ENCODE peak calls at places on chromosome 11, in five cellular contexts. One of them, this sample, is unnamed.
A peak's percentile ranks its signal among the peaks of the same experiment; 100 is the strongest.

GRCh38 chr11:103354656-103355055 is 245.4 kb downstream of the DYNC2H1 start:
- DNase-seq in GM12865: no peak
- DNase-seq in PC-3: no peak
- DNase-seq in heart right ventricle: no peak
- DNase-seq in IMR-90: no peak
- DNase-seq in this sample: no peak

GRCh38 chr11:54558919-54559318 is 44.9 kb downstream of the OR4C46 start:
- DNase-seq in GM12865: no peak
- DNase-seq in PC-3: peak; percentile 4
- DNase-seq in heart right ventricle: no peak
- DNase-seq in IMR-90: no peak
- DNase-seq in this sample: no peak

GRCh38 chr11:76656571-76657081 is 13.9 kb downstream of the LRRC32 start:
- DNase-seq in GM12865: no peak
- DNase-seq in PC-3: no peak
- DNase-seq in heart right ventricle: no peak
- DNase-seq in IMR-90: no peak
- DNase-seq in this sample: peak; percentile 36

GRCh38 chr11:64299847-64300648 is at the start of gene CATSPERZ:
- DNase-seq in GM12865: no peak
- DNase-seq in PC-3: no peak
- DNase-seq in heart right ventricle: no peak
- DNase-seq in IMR-90: no peak
- DNase-seq in this sample: no peak

GRCh38 chr11:115528217-115528616 is 24.0 kb upstream of the CADM1 start:
- DNase-seq in GM12865: no peak
- DNase-seq in PC-3: no peak
- DNase-seq in heart right ventricle: no peak
- DNase-seq in IMR-90: no peak
- DNase-seq in this sample: no peak

GRCh38 chr11:94544582-94544831 is 786 bp downstream of the FUT4 start:
- DNase-seq in GM12865: no peak
- DNase-seq in PC-3: no peak
- DNase-seq in heart right ventricle: no peak
- DNase-seq in IMR-90: no peak
- DNase-seq in this sample: no peak

GRCh38 chr11:70423523-70424505 is 25.5 kb downstream of the CTTN start:
- DNase-seq in GM12865: peak; percentile 89
- DNase-seq in PC-3: peak; percentile 62
- DNase-seq in heart right ventricle: no peak
- DNase-seq in IMR-90: peak; percentile 91
- DNase-seq in this sample: peak; percentile 80

GRCh38 chr11:59801981-59802638 is 8.5 kb downstream of the MRPL16 start:
- DNase-seq in GM12865: no peak
- DNase-seq in PC-3: peak; percentile 53
- DNase-seq in heart right ventricle: no peak
- DNase-seq in IMR-90: peak; percentile 36
- DNase-seq in this sample: no peak

GRCh38 chr11:3160252-3161031 is 4.7 kb downstream of the OSBPL5 start:
- DNase-seq in GM12865: peak; percentile 18
- DNase-seq in PC-3: no peak
- DNase-seq in heart right ventricle: peak; percentile 87
- DNase-seq in IMR-90: peak; percentile 92
- DNase-seq in this sample: no peak

GRCh38 chr11:111878385-111878765 is 590 bp downstream of the FDXACB1 start:
- DNase-seq in GM12865: no peak
- DNase-seq in PC-3: peak; percentile 45
- DNase-seq in heart right ventricle: no peak
- DNase-seq in IMR-90: peak; percentile 5
- DNase-seq in this sample: no peak

GRCh38 chr11:32497951-32498350 is 62.6 kb upstream of the WT1 start:
- DNase-seq in GM12865: no peak
- DNase-seq in PC-3: no peak
- DNase-seq in heart right ventricle: no peak
- DNase-seq in IMR-90: no peak
- DNase-seq in this sample: no peak

GRCh38 chr11:3637201-3637600 is 4.6 kb downstream of the ART5 start:
- DNase-seq in GM12865: no peak
- DNase-seq in PC-3: no peak
- DNase-seq in heart right ventricle: no peak
- DNase-seq in IMR-90: no peak
- DNase-seq in this sample: no peak

GRCh38 chr11:76288166-76288978 is 82.1 kb upstream of the WNT11 start:
- DNase-seq in GM12865: peak; percentile 37
- DNase-seq in PC-3: no peak
- DNase-seq in heart right ventricle: no peak
- DNase-seq in IMR-90: no peak
- DNase-seq in this sample: no peak

GRCh38 chr11:23021287-23021863 is 161.1 kb upstream of the CCDC179 start:
- DNase-seq in GM12865: peak; percentile 21
- DNase-seq in PC-3: peak; percentile 56
- DNase-seq in heart right ventricle: no peak
- DNase-seq in IMR-90: peak; percentile 51
- DNase-seq in this sample: peak; percentile 30

GRCh38 chr11:17822021-17822781 is 87.6 kb downstream of the KCNC1 start:
- DNase-seq in GM12865: no peak
- DNase-seq in PC-3: no peak
- DNase-seq in heart right ventricle: no peak
- DNase-seq in IMR-90: peak; percentile 82
- DNase-seq in this sample: no peak

GRCh38 chr11:57387284-57388030 is 3.0 kb downstream of the PRG2 start:
- DNase-seq in GM12865: no peak
- DNase-seq in PC-3: peak; percentile 39
- DNase-seq in heart right ventricle: peak; percentile 47
- DNase-seq in IMR-90: no peak
- DNase-seq in this sample: no peak

GRCh38 chr11:1760351-1761109 is 3.2 kb downstream of the CTSD start:
- DNase-seq in GM12865: no peak
- DNase-seq in PC-3: peak; percentile 3
- DNase-seq in heart right ventricle: peak; percentile 89
- DNase-seq in IMR-90: peak; percentile 52
- DNase-seq in this sample: no peak

GRCh38 chr11:7439921-7440320 is 45.4 kb upstream of the OLFML1 start:
- DNase-seq in GM12865: no peak
- DNase-seq in PC-3: no peak
- DNase-seq in heart right ventricle: no peak
- DNase-seq in IMR-90: no peak
- DNase-seq in this sample: no peak

GRCh38 chr11:44286268-44286880 is 23.6 kb downstream of the ALX4 start:
- DNase-seq in GM12865: peak; percentile 69
- DNase-seq in PC-3: peak; percentile 70
- DNase-seq in heart right ventricle: peak; percentile 56
- DNase-seq in IMR-90: peak; percentile 44
- DNase-seq in this sample: peak; percentile 88

GRCh38 chr11:35518766-35519165 is 6.7 kb downstream of the PAMR1 start:
- DNase-seq in GM12865: no peak
- DNase-seq in PC-3: no peak
- DNase-seq in heart right ventricle: no peak
- DNase-seq in IMR-90: no peak
- DNase-seq in this sample: no peak

GRCh38 chr11:15927866-15928217 is 428.5 kb downstream of the SOX6 start:
- DNase-seq in GM12865: no peak
- DNase-seq in PC-3: no peak
- DNase-seq in heart right ventricle: no peak
- DNase-seq in IMR-90: no peak
- DNase-seq in this sample: no peak

DNA sequence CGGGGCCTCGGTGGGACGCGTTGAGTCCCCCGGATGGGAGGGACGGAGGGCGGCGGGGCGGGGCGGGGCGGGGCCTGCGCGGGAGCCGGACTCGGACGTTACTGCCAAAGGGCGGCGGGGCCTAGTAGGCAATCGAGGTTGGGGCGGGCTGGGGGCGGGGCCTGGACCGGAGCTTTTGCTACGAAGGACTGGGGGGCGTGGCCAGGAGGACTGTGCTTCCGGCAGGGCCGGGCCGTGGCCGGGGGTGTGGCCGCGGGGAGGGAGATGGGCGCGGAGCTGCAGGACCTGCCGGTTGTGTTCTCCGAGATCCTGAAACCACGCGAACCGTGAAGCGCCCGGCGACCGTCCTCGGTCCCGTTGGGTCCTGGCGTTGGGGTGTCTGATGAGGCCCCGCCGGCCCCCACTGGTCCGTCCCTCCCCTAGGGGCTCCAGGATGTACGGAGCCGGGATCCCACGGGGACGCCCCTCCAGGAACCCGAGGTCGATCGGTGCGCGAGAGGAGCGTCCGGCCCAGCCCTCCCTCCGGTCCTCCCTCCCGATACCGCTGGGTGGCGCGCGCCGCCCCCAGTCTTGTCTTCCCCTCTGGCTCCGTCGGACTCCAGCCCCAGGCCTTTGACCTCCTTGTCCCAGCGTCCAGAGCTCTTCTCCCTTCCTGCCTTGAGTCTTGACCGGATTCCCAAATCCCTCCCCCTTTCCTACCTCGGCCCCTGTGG is 649 bp upstream of the NUDT8 start:
- DNase-seq in GM12865: peak; percentile 99
- DNase-seq in PC-3: peak; percentile 98
- DNase-seq in heart right ventricle: peak; percentile 99
- DNase-seq in IMR-90: peak; percentile 94
- DNase-seq in this sample: peak; percentile 100
- TF ChIP-seq CTCF in GM12865: peak; percentile 79
- TF ChIP-seq CTCF in PC-3: peak; percentile 87
- TF ChIP-seq CTCF in heart right ventricle: peak; percentile 77
- TF ChIP-seq CTCF in IMR-90: peak; percentile 67
- TF ChIP-seq CTCF in this sample: peak; percentile 70

GRCh38 chr11:68326334-68327215 is 14.2 kb downstream of the LRP5 start:
- DNase-seq in GM12865: no peak
- DNase-seq in PC-3: no peak
- DNase-seq in heart right ventricle: no peak
- DNase-seq in IMR-90: no peak
- DNase-seq in this sample: no peak

GRCh38 chr11:68324695-68325094 is 12.3 kb downstream of the LRP5 start:
- DNase-seq in GM12865: no peak
- DNase-seq in PC-3: no peak
- DNase-seq in heart right ventricle: no peak
- DNase-seq in IMR-90: no peak
- DNase-seq in this sample: no peak

GRCh38 chr11:68324241-68324640 is 11.8 kb downstream of the LRP5 start:
- DNase-seq in GM12865: no peak
- DNase-seq in PC-3: no peak
- DNase-seq in heart right ventricle: no peak
- DNase-seq in IMR-90: no peak
- DNase-seq in this sample: no peak

GRCh38 chr11:68325894-68326220 is 13.5 kb downstream of the LRP5 start:
- DNase-seq in GM12865: no peak
- DNase-seq in PC-3: no peak
- DNase-seq in heart right ventricle: no peak
- DNase-seq in IMR-90: no peak
- DNase-seq in this sample: no peak

DNA sequence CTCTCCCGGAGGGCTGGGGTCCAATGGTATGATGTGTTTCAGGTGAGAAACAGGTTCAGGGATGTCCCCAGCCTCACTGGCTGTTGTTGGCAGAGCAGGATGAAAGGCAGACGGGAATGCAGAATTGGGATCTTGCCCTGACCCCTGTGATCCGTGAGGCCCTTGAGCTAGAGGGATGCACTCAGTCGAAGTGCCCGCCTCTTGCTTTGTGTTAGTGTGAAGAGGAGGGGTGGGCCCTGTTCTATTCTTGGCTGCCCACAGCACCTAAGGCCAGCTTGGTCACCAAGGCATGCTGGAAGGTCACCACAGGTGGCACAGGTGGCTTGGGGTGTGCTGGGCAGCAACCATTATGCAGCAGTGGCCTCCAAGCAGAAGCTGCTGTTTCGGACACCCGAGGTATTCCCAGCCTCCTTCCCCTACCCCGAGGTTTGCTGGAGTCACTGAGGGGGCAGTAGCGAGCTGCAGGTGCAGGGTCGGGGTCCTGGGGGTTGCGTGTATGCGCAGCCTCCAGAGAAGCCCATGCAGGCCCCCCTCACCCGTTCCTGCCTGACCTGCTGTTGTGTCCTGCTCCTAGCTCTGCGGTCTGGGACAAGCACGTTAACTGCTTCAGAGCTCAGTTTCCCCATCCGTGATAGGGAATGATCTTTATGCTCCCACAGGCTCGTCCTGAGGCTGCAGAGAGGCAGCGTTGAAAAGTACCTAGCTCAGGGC is 12.9 kb downstream of the LRP5 start:
- DNase-seq in GM12865: no peak
- DNase-seq in PC-3: no peak
- DNase-seq in heart right ventricle: no peak
- DNase-seq in IMR-90: no peak
- DNase-seq in this sample: no peak
- TF ChIP-seq CTCF in GM12865: no peak
- TF ChIP-seq CTCF in PC-3: peak; percentile 28
- TF ChIP-seq CTCF in heart right ventricle: no peak
- TF ChIP-seq CTCF in IMR-90: no peak
- TF ChIP-seq CTCF in this sample: no peak

GRCh38 chr11:93526691-93527583 is 16.3 kb downstream of the SMCO4 start:
- DNase-seq in GM12865: peak; percentile 51
- DNase-seq in PC-3: no peak
- DNase-seq in heart right ventricle: no peak
- DNase-seq in IMR-90: no peak
- DNase-seq in this sample: no peak

GRCh38 chr11:93524173-93524536 is 19.0 kb downstream of the SMCO4 start:
- DNase-seq in GM12865: peak; percentile 45
- DNase-seq in PC-3: no peak
- DNase-seq in heart right ventricle: no peak
- DNase-seq in IMR-90: no peak
- DNase-seq in this sample: no peak

GRCh38 chr11:93526058-93526633 is 17.0 kb downstream of the SMCO4 start:
- DNase-seq in GM12865: no peak
- DNase-seq in PC-3: no peak
- DNase-seq in heart right ventricle: no peak
- DNase-seq in IMR-90: no peak
- DNase-seq in this sample: no peak

GRCh38 chr11:93524868-93525267 is 18.3 kb downstream of the SMCO4 start:
- DNase-seq in GM12865: no peak
- DNase-seq in PC-3: no peak
- DNase-seq in heart right ventricle: no peak
- DNase-seq in IMR-90: no peak
- DNase-seq in this sample: no peak

GRCh38 chr11:93525601-93526000 is 17.6 kb downstream of the SMCO4 start:
- DNase-seq in GM12865: peak; percentile 67
- DNase-seq in PC-3: no peak
- DNase-seq in heart right ventricle: no peak
- DNase-seq in IMR-90: peak; percentile 61
- DNase-seq in this sample: no peak
- TF ChIP-seq CTCF in GM12865: no peak
- TF ChIP-seq CTCF in PC-3: no peak
- TF ChIP-seq CTCF in heart right ventricle: no peak
- TF ChIP-seq CTCF in IMR-90: no peak
- TF ChIP-seq CTCF in this sample: no peak

DNA sequence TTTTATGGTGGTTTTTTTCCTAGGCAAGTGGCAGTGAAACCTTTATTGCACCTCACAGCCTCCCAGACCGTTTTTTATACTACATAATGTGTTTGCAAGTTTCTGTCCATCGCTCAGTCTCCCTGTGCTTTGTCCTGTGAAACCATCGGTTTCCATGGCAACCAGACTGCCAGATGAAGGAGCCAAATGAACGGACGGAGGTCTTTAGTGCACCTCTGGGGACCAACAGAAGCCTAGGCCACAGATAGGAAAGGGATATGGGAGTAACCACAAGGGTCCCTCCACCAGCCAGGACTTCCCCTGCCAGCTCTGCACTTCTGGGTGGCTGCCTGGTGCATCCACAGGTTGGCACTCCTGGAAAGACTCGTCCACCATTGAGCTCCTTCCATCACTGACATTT is 165.0 kb downstream of the CHST1 start:
- DNase-seq in GM12865: no peak
- DNase-seq in PC-3: no peak
- DNase-seq in heart right ventricle: no peak
- DNase-seq in IMR-90: no peak
- DNase-seq in this sample: no peak
- TF ChIP-seq CTCF in GM12865: no peak
- TF ChIP-seq CTCF in PC-3: no peak
- TF ChIP-seq CTCF in heart right ventricle: no peak
- TF ChIP-seq CTCF in IMR-90: no peak
- TF ChIP-seq CTCF in this sample: no peak

This sample was measured in GM13976.